ENCODE peak calls at places on chromosomes 6 and 20, in six cellular contexts. H, V, B, J, K and O are unnamed samples.

GRCh38 chr6:34583861-34584604 is 27.9 kb upstream of the SPDEF start:
- DNase-seq in H (no peak), V (no peak), B (no peak), J (no peak), K (no peak), O (no peak)

GRCh38 chr6:6251555-6252280 is 68.7 kb downstream of the F13A1 start:
- DNase-seq in H (no peak), V (no peak), B (no peak), J (no peak), K (no peak), O (no peak)

GRCh38 chr20:57481281-57481711 is 43.6 kb downstream of the CTCFL start:
- DNase-seq in H (no peak), V (peak; percentile 52), B (no peak), J (no peak), K (no peak), O (no peak)

GRCh38 chr6:163507965-163508364 is 93.4 kb downstream of the QKI start:
- DNase-seq in H (no peak), V (no peak), B (no peak), J (no peak), K (no peak), O (no peak)

GRCh38 chr20:19275630-19276071 is 63.2 kb downstream of the SLC24A3 start:
- DNase-seq in H (no peak), V (peak; percentile 73), B (peak; percentile 59), J (no peak), K (no peak), O (no peak)

GRCh38 chr6:35955521-35955920 is 34.6 kb upstream of the SRPK1 start:
- DNase-seq in H (no peak), V (no peak), B (no peak), J (no peak), K (no peak), O (no peak)

GRCh38 chr6:150937126-150937906 is 71.8 kb downstream of the MTHFD1L start:
- DNase-seq in H (no peak), V (no peak), B (no peak), J (no peak), K (no peak), O (no peak)

GRCh38 chr6:110447761-110448160 is 28.7 kb downstream of the SLC22A16 start:
- DNase-seq in H (no peak), V (no peak), B (no peak), J (no peak), K (no peak), O (no peak)

GRCh38 chr20:18972251-18972876 is 158.8 kb downstream of the SCP2D1 start:
- DNase-seq in H (no peak), V (no peak), B (no peak), J (no peak), K (no peak), O (no peak)

GRCh38 chr6:137767931-137768690 is 98.9 kb upstream of the TNFAIP3 start:
- DNase-seq in H (no peak), V (no peak), B (no peak), J (no peak), K (no peak), O (no peak)

GRCh38 chr6:86192123-86192522 is 549.4 kb upstream of the SYNCRIP start:
- DNase-seq in H (peak; percentile 48), V (no peak), B (no peak), J (peak; percentile 1), K (no peak), O (no peak)